ENCODE peak calls at places on chromosome 21, in nine cellular contexts. F, D, Y, X, T, B, O, L and E are unnamed samples.
A peak's percentile ranks its signal among the peaks of the same experiment; 100 is the strongest.

GRCh38 chr21:44872266-44872567 is 1.3 kb downstream of the PTTG1IP start:
- DNase-seq in B (no peak), X (no peak), T (no peak), F (peak; percentile 15), D (no peak), Y (no peak), L (no peak), O (no peak), E (no peak)

GRCh38 chr21:15978158-15978805 is 248.5 kb downstream of the USP25 start:
- DNase-seq in O (peak; percentile 79), L (no peak), B (peak; percentile 46), T (no peak), X (no peak), D (no peak), F (no peak), Y (no peak), E (no peak)

GRCh38 chr21:27429612-27430361 is 462.9 kb upstream of the ADAMTS5 start:
- DNase-seq in X (no peak), O (peak; percentile 63), L (no peak), D (no peak), T (no peak), B (no peak), Y (no peak), F (no peak), E (peak; percentile 48)

GRCh38 chr21:42472521-42472920 is 23.5 kb downstream of the RSPH1 start:
- DNase-seq in Y (no peak), L (no peak), T (no peak), F (no peak), X (no peak), D (no peak), O (no peak), B (no peak), E (no peak)

GRCh38 chr21:38337793-38338192 is 81.0 kb downstream of the KCNJ15 start:
- DNase-seq in Y (no peak), T (no peak), L (no peak), O (no peak), F (no peak), X (no peak), D (no peak), B (no peak), E (no peak)

GRCh38 chr21:41713495-41714281 is 53.2 kb downstream of the RIPK4 start:
- DNase-seq in O (no peak), F (no peak), B (no peak), Y (no peak), D (no peak), L (no peak), X (no peak), T (no peak), E (no peak)

GRCh38 chr21:46109251-46110221 is 11.6 kb downstream of the COL6A2 start:
- DNase-seq in T (no peak), D (no peak), F (no peak), X (no peak), Y (no peak), O (no peak), L (no peak), B (peak; percentile 0), E (no peak)

GRCh38 chr21:38925923-38926322 is 120.2 kb downstream of the ETS2 start:
- DNase-seq in T (no peak), F (peak; percentile 49), Y (no peak), B (no peak), X (peak; percentile 81), D (no peak), O (peak; percentile 94), L (no peak), E (peak; percentile 55)

GRCh38 chr21:16216595-16216994 is 486.8 kb downstream of the USP25 start:
- DNase-seq in D (no peak), X (no peak), F (no peak), B (no peak), Y (no peak), O (no peak), L (no peak), T (no peak), E (no peak)

GRCh38 chr21:42262826-42263225 is 43.9 kb downstream of the ABCG1 start:
- DNase-seq in B (peak; percentile 61), L (no peak), Y (no peak), X (peak; percentile 33), D (no peak), T (no peak), O (no peak), F (no peak), E (no peak)